ENCODE peak calls at places on chromosomes 4 and X, in nine cellular contexts. P is transverse colon, L is choroid plexus epithelial cell, A is cardiac fibroblast, Z is MM.1S, C is lower leg skin, Y is cardiac muscle cell, K is ovary, I is AG10803. E is an unnamed sample.

GRCh38 chr4:174828845-174829701 is at the start of gene GLRA3:
- DNase-seq in A (peak), Z (peak), L (peak), P (peak), Y (peak), C (no peak), I (no peak), K (no peak), E (peak)

GRCh38 chrX:26586570-26586969 is 370.6 kb downstream of the MAGEB5 start:
- DNase-seq in C (no peak), L (no peak), P (no peak), Y (no peak), I (no peak), Z (no peak), A (no peak), K (no peak), E (no peak)

GRCh38 chr4:148649669-148650331 is 207.6 kb upstream of the NR3C2 start:
- DNase-seq in I (peak), C (no peak), K (no peak), L (peak), A (peak), Y (no peak), Z (no peak), P (no peak), E (no peak)

GRCh38 chrX:84153538-84153937 is 34.5 kb downstream of the RPS6KA6 start:
- DNase-seq in K (no peak), A (no peak), C (no peak), L (no peak), Y (no peak), Z (no peak), P (no peak), I (no peak), E (no peak)

GRCh38 chr4:119536572-119537528 is 91.8 kb downstream of the PDE5A start:
- DNase-seq in L (peak), I (peak), P (no peak), K (no peak), C (no peak), Y (no peak), A (peak), Z (no peak), E (no peak)

GRCh38 chrX:110003167-110004156 is 548 bp downstream of the TMEM164 start:
- DNase-seq in I (no peak), P (peak), L (no peak), C (no peak), Z (peak), Y (no peak), K (peak), A (no peak), E (peak)

GRCh38 chr4:59848457-59848856 is 1351.7 kb upstream of the ADGRL3 start:
- DNase-seq in Y (no peak), A (no peak), I (no peak), Z (no peak), K (no peak), L (no peak), C (no peak), P (no peak), E (no peak)

GRCh38 chrX:134803551-134804183 is 145.4 kb upstream of the PLAC1 start:
- DNase-seq in Z (no peak), C (no peak), P (no peak), K (no peak), Y (no peak), I (no peak), L (no peak), A (no peak), E (no peak)

GRCh38 chr4:173294444-173294843 is 39.7 kb downstream of the HMGB2 start:
- DNase-seq in K (no peak), Y (no peak), C (no peak), L (no peak), Z (no peak), A (no peak), P (no peak), I (no peak), E (no peak)

GRCh38 chrX:44035576-44035975 is 62.4 kb upstream of the NDP start:
- DNase-seq in A (peak), Y (no peak), Z (no peak), I (no peak), C (no peak), L (peak), P (no peak), K (no peak), E (no peak)

GRCh38 chr4:109959195-109959594 is 46.5 kb downstream of the EGF start:
- DNase-seq in K (no peak), A (no peak), Z (no peak), I (no peak), C (no peak), P (no peak), L (no peak), Y (no peak), E (no peak)

GRCh38 chr4:3402409-3403103 is 39.2 kb upstream of the HGFAC start:
- DNase-seq in A (peak), Y (no peak), K (no peak), Z (no peak), I (peak), L (peak), P (no peak), C (peak), E (no peak)

GRCh38 chrX:122475306-122475705 is 708.8 kb upstream of the GRIA3 start:
- DNase-seq in P (no peak), C (no peak), A (peak), L (peak), I (no peak), K (no peak), Y (no peak), Z (no peak), E (no peak)

GRCh38 chr4:113141901-113142346 is 92.5 kb downstream of the ANK2 start:
- DNase-seq in C (no peak), I (peak), K (no peak), L (peak), P (no peak), A (peak), Z (no peak), Y (no peak), E (peak)

DNA sequence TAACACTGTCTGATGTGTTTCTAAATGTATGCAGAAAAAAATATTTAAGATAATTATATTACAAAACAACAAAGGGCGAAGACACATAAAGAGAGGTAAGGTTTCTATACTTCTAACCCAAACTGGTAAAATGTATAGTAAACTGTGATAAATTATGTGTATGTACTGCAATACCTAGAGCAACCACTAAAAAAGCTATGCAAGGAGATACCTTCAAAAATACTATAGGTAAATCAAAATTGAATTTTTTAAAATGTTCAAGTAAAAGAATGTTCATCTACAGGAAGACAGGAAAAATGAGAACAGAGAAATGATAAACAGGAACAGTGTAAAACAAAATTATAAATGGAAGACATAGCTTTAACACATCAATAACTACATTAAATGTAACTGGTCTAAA is 27.3 kb upstream of the RAI2 start:
- DNase-seq in Z (no peak), L (no peak), P (no peak), A (no peak), Y (no peak), K (no peak), C (no peak), I (no peak), E (no peak)
- TF ChIP-seq CTCF in Z (no peak), L (no peak), P (no peak), A (no peak), Y (no peak), K (no peak), C (no peak), I (no peak), E (no peak)

DNA sequence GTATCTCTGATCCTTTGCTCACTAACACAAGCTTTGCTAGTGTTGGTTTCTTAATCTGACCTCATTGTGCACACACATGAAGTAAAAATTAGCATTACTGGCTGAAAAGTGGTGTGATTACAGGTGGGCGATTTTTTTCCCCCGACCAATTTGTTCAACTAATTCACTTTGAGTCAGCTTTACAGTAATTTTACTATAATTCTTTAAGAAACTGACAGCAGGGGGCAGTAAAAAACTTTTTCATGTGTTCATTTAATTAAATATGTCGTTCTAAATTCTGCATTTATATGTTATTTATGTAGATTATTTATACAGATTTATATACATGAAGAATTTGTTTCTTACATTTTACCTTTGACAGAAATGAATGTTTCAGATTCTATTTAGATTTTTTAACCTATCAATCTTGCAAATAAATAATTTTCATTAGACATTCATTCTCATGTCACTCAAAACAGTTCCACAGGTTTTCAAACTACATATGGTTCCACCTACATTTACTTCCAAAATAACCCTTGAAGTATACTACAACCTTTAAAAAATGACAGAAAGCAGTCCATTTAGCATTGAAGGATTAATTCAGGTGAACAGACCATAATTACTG is 17.5 kb downstream of the PALLD start:
- DNase-seq in C (no peak), L (peak), Y (peak), A (peak), Z (peak), I (peak), P (no peak), K (no peak), E (no peak)
- TF ChIP-seq CTCF in C (no peak), L (peak), Y (peak), A (peak), Z (peak), I (peak), P (peak), K (no peak), E (peak)

GRCh38 chrX:68238568-68238967 is 194.7 kb downstream of the OPHN1 start:
- DNase-seq in C (no peak), Y (no peak), I (peak), L (no peak), A (no peak), K (no peak), P (no peak), Z (no peak), E (peak)
- TF ChIP-seq CTCF in C (no peak), Y (peak), I (peak), L (peak), A (peak), K (no peak), P (no peak), Z (peak), E (peak)

GRCh38 chr4:98627477-98627876 is 30.9 kb downstream of the TSPAN5 start:
- DNase-seq in C (no peak), A (peak), K (no peak), Z (no peak), P (no peak), I (no peak), L (peak), Y (no peak), E (no peak)

GRCh38 chr4:98625920-98626319 is 32.5 kb downstream of the TSPAN5 start:
- DNase-seq in L (no peak), I (no peak), K (no peak), C (no peak), Y (no peak), P (no peak), Z (no peak), A (no peak), E (no peak)

GRCh38 chr4:98627883-98628282 is 30.5 kb downstream of the TSPAN5 start:
- DNase-seq in Z (no peak), I (peak), C (no peak), P (no peak), A (peak), K (no peak), Y (no peak), L (peak), E (no peak)

GRCh38 chr4:98625399-98625798 is 33.0 kb downstream of the TSPAN5 start:
- DNase-seq in A (peak), P (no peak), K (no peak), I (no peak), Y (no peak), Z (no peak), L (peak), C (no peak), E (no peak)

DNA sequence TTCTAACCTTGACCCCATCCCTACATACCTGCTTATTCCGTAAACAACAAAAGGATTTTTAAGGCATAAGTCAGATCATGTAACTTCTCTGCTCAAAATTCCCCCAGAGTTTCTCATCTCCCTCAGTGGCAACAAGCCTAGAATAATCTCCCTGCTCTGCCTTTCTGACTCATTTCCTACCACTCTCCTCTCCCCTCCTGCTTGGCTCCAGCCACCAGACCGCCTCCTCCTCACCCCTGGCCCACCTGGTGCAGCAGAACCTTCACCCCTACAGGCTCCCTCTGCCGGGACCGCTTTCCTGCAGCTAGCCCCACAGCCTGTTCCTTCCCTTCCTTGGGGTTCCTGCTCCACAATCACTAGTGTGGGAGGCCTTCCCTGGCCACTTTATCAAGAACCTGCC is 32.1 kb downstream of the TSPAN5 start:
- DNase-seq in K (peak), P (no peak), I (peak), L (peak), C (no peak), Z (no peak), A (peak), Y (no peak), E (peak)
- TF ChIP-seq CTCF in K (no peak), P (no peak), I (no peak), L (peak), C (no peak), Z (no peak), A (peak), Y (peak), E (no peak)

DNA sequence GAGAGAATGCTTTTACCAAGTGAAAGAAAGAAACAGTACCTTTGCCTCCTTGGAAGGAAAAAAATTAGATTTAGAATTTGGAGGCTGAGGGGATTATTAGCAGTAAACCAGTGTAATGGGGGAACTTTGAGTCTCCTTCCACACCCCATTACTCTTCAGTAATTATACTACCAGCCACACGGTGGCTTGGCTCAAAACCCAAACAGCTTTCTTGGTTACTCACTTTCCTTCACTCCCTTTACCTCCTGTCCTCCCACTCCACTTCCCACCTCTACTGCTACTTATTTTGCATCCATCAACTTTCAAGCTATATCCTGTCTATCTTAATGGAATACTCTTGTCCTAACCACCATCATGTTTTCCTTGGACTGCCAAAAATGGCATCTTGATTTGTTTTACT is 310.6 kb upstream of the AADAT start:
- DNase-seq in I (no peak), P (no peak), K (no peak), A (no peak), Z (no peak), Y (no peak), C (no peak), L (no peak), E (no peak)
- TF ChIP-seq CTCF in I (no peak), P (no peak), K (no peak), A (no peak), Z (no peak), Y (no peak), C (no peak), L (peak), E (no peak)

GRCh38 chrX:138191998-138192397 is 519.5 kb downstream of the FGF13 start:
- DNase-seq in P (no peak), C (no peak), K (no peak), I (peak), Y (peak), Z (peak), A (peak), L (peak), E (peak)
- TF ChIP-seq CTCF in P (no peak), C (no peak), K (no peak), I (peak), Y (no peak), Z (peak), A (peak), L (peak), E (no peak)

DNA sequence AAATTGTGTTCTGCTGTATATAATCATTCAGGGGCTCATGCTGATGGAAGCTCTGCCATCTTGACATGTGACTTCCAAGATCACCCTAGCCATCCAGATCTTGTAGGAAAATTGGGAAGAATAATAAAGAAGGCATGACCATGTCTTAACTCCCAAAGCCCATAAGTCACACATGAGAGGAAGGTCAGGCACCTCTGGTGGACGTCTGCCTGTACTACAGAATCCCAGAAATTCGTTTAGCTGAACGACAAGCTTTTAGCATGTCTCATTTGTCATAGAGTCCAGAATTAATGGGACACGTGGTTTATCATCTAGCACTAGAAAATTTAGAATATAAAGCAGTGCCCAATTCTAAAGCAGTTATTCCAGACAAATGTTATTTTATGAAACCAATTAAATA is 212.7 kb downstream of the CENPC start:
- DNase-seq in K (no peak), Y (no peak), L (peak), P (no peak), A (peak), I (peak), C (no peak), Z (peak), E (peak)
- TF ChIP-seq CTCF in K (no peak), Y (peak), L (peak), P (peak), A (peak), I (peak), C (no peak), Z (peak), E (peak)

GRCh38 chr4:29081230-29081955 is 1638.8 kb upstream of the PCDH7 start:
- DNase-seq in L (peak), K (no peak), A (peak), I (no peak), Y (no peak), Z (no peak), C (no peak), P (no peak), E (no peak)
- TF ChIP-seq CTCF in L (peak), K (no peak), A (no peak), I (no peak), Y (no peak), Z (peak), C (no peak), P (no peak), E (no peak)

GRCh38 chr4:108766058-108766457 is 3.2 kb upstream of the ETNPPL start:
- DNase-seq in I (no peak), Y (no peak), Z (no peak), P (no peak), K (no peak), A (no peak), C (no peak), L (no peak), E (no peak)

GRCh38 chr4:108763226-108763593 is 357 bp upstream of the ETNPPL start:
- DNase-seq in P (no peak), C (peak), I (no peak), K (no peak), Y (no peak), A (no peak), L (no peak), Z (no peak), E (no peak)

GRCh38 chr4:108758498-108758897 is 4.4 kb downstream of the ETNPPL start:
- DNase-seq in L (no peak), C (no peak), P (no peak), A (no peak), I (no peak), Z (no peak), K (no peak), Y (no peak), E (no peak)

GRCh38 chr4:108763981-108764380 is 1.1 kb upstream of the ETNPPL start:
- DNase-seq in A (no peak), L (no peak), K (no peak), Y (no peak), P (no peak), I (no peak), C (no peak), Z (no peak), E (no peak)

DNA sequence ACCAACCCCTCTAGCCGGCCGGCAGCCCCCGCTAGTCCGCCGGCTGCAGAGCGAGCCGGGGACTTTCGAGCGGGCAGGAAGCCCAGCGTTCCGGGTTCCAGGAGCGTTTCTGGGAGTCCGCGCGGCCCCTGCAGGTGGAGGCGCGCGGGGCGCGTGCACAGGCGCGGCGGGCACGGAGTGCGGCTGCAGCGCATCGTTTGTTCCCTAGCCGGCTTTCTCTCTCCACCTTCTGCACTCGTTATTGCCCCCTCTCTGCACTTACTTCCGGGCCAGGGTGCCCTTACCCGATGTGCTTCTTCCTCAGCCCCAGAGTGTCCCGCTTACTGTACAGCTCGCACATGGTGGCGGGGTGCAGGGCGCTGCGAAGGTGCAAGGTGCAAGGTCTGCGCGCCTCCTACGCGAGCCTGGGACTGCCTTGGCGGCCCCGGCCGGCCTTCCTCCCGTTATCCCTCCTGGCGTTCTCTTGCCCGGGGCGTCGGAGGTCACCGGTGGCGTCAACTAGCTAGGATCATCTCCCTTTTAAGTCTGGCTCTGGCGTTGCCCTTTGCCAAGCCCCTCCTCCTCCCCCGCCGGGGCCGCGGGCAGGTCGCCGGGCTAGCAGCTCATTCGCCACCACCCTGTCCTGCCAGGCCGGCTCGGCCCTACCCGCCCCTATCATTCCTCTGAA is at the start of gene ETNPPL:
- DNase-seq in P (no peak), I (no peak), L (no peak), A (peak), Y (peak), C (no peak), K (no peak), Z (peak), E (peak)
- TF ChIP-seq CTCF in P (no peak), I (no peak), L (no peak), A (no peak), Y (peak), C (no peak), K (no peak), Z (no peak), E (no peak)